ENCODE peak calls at places on chromosomes 12 and 14, in five cellular contexts. V, Z, K, E and G are unnamed samples.

GRCh38 chr14:49303952-49304516 is 282.1 kb downstream of the RPS29 start:
- DNase-seq in V (no peak), Z (no peak), K (peak; percentile 57), E (peak; percentile 21), G (no peak)

GRCh38 chr12:117063162-117063911 is 35.9 kb downstream of the TESC start:
- DNase-seq in V (no peak), Z (no peak), K (no peak), E (no peak), G (no peak)

GRCh38 chr12:47207005-47207717 is 127.4 kb upstream of the AMIGO2 start:
- DNase-seq in V (no peak), Z (no peak), K (no peak), E (no peak), G (no peak)

GRCh38 chr14:69259176-69259530 is 805 bp upstream of the GALNT16 start:
- DNase-seq in V (no peak), Z (no peak), K (no peak), E (no peak), G (no peak)

GRCh38 chr12:19130224-19131019 is 889 bp downstream of the PLEKHA5 start:
- DNase-seq in V (peak; percentile 34), Z (no peak), K (no peak), E (peak; percentile 28), G (no peak)

GRCh38 chr12:117594481-117594880 is 233.1 kb upstream of the NOS1 start:
- DNase-seq in V (no peak), Z (no peak), K (no peak), E (no peak), G (no peak)

GRCh38 chr12:31267966-31268365 is 58.0 kb downstream of the SINHCAF start:
- DNase-seq in V (no peak), Z (no peak), K (no peak), E (no peak), G (no peak)

GRCh38 chr12:123761841-123762714 is at the start of gene DNAH10:
- DNase-seq in V (no peak), Z (no peak), K (no peak), E (peak; percentile 15), G (peak; percentile 45)

GRCh38 chr12:102095677-102096263 is 24.1 kb downstream of the NUP37 start:
- DNase-seq in V (no peak), Z (no peak), K (peak; percentile 41), E (peak; percentile 72), G (peak; percentile 10)

GRCh38 chr12:81668475-81668874 is 90.7 kb downstream of the PPFIA2 start:
- DNase-seq in V (no peak), Z (no peak), K (peak; percentile 96), E (peak; percentile 91), G (no peak)

GRCh38 chr14:41817626-41818025 is 210.9 kb downstream of the LRFN5 start:
- DNase-seq in V (no peak), Z (no peak), K (peak; percentile 1), E (peak; percentile 76), G (no peak)

GRCh38 chr12:22993639-22994038 is 368.7 kb downstream of the ETNK1 start:
- DNase-seq in V (no peak), Z (no peak), K (no peak), E (no peak), G (no peak)

GRCh38 chr14:94051779-94052178 is 25.6 kb downstream of the OTUB2 start:
- DNase-seq in V (no peak), Z (no peak), K (no peak), E (no peak), G (no peak)

GRCh38 chr12:116759783-116760581 is 21.9 kb downstream of the RNFT2 start:
- DNase-seq in V (no peak), Z (no peak), K (no peak), E (peak; percentile 47), G (no peak)

GRCh38 chr12:112007945-112008344 is 5.0 kb downstream of the TMEM116 start:
- DNase-seq in V (no peak), Z (no peak), K (no peak), E (peak; percentile 33), G (no peak)

GRCh38 chr14:39680777-39681176 is 248.5 kb upstream of the FBXO33 start:
- DNase-seq in V (no peak), Z (no peak), K (no peak), E (no peak), G (no peak)

DNA sequence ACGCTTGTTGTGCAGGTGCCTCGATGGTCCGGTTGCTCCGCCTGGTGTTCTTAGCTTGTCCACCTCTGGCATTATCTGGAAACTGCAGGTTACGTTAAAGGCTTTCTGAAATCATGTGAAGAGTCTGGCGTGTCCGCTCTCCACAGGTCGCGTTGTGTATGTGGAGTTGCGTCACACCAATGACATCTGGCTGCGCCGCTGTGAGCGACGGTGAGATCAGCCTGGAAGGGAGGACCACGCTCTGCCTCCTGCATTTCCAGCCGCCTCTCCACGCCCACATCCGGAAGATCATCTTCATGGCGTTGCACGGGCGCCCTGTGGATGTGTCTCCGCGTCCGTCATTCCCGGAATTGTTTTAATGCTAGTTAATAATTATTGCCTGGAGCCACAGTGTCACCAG is 50.6 kb upstream of the GALNT9 start:
- DNase-seq in V (no peak), Z (no peak), K (no peak), E (no peak), G (no peak)
- H3K4me3 ChIP-seq in V (no peak overlapping the region), Z (no peak overlapping the region), K (no peak overlapping the region), E (no peak overlapping the region), G (no peak overlapping the region)

DNA sequence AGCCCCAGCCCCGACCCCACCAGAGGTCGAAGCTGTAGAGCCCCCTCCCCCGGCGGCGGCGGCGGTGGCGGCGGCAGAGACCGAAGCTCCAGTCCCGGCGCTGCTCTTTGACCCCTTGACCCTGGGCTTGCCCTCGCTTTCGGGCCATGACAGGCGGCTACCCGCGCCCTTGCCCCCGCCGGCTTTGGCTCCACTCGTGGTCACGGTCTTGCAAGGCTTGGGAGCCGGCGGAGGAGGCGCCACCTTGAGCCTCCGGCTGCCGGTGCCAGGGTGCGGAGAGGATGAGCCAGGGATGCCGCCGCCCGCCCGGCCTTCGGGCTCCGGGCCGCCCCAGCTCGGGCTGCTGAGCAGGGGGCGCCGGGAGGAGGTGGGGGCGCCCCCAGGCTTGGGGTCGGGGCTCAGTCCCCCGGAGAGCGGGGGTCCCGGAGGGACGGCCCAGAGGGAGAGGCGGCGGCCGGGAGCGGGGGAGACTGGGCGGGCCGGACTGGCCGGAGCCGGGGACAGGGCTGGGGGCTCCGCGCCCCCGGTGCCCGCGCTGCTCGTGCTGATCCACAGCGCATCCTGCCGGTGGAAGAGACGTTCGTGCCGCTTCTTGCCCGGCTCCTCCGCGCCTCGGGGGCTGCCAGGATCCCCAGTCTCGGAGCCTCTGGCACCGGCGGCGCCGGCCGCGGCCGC is 938 bp downstream of the AGAP2 start:
- DNase-seq in V (no peak), Z (no peak), K (no peak), E (no peak), G (peak; percentile 57)
- TF ChIP-seq CTCF in V (no peak), Z (no peak), K (peak; percentile 39), E (peak; percentile 44), G (peak; percentile 30)

DNA sequence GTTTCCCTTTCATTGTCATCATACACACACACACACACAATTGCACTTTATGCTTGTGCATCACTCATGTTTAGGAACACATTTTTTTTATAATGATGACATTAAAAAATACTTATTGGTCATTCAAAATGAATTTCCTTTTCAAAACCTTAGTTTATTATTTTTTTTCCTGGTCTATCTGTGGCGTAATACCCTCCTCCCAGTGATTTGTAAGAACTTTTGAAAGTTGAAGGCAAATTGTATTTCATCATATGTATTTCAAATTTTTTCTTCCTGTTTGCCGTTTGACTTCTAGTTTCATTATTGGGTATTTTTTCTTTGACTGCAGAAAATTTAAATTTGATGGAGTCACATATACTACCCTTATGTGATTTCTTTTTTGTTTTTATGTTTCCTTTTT is 2.5 kb upstream of the LRRK2 start:
- DNase-seq in V (no peak), Z (no peak), K (no peak), E (peak; percentile 47), G (peak; percentile 14)
- H3K4me3 ChIP-seq in V (no peak overlapping the region), Z (no peak overlapping the region), K (no peak overlapping the region), E (no peak overlapping the region), G (no peak overlapping the region)

DNA sequence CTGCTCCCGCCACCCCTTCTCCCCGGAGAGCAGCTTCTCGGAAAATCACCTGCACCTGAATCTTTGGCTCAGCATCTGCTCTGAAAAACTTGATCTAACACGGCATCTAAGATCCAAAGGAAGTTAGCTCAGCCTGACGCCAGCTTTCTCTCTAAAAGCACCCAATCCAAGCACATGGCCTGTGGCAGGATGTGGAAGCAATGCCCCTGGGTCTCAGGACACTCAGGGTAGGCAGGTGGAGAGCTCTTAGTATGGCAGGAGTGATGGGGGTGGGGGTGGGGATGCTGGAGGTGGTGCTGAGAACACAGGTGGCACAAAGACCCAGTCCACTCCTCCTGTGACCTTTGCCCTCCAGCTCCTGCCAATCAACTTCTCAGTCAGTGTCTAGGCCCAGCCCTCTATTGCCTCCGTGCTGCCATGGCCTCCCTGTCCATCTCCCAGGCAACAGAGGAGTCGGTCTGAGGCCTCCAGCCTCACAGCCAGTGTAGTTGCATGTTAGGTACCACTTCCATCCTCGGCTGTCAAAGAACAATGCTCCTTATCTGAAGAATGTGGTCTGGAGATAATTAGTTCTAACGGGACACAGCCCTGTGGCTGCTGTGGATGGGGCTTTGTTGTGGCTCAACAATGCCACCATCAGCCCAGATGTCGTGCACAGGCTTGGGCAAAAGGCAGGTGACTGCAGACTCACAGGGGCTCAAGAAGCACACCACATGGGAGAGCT is 180.0 kb upstream of the C14orf180 start:
- DNase-seq in V (no peak), Z (no peak), K (no peak), E (no peak), G (no peak)
- TF ChIP-seq CTCF in V (no peak), Z (no peak), K (no peak), E (no peak), G (no peak)

GRCh38 chr14:23307687-23308644 is 1.3 kb downstream of the BCL2L2 start:
- DNase-seq in V (no peak), Z (no peak), K (peak; percentile 9), E (no peak), G (no peak)
- H3K4me3 ChIP-seq in V (peak overlapping the region; percentile 72), Z (peak overlapping the region; percentile 91), K (peak overlapping the region; percentile 92), E (peak overlapping the region; percentile 96), G (peak overlapping the region; percentile 94)

GRCh38 chr12:105736498-105736897 is 402.3 kb downstream of the NUAK1 start:
- DNase-seq in V (no peak), Z (no peak), K (no peak), E (no peak), G (no peak)
- TF ChIP-seq CTCF in V (no peak), Z (no peak), K (no peak), E (no peak), G (no peak)

GRCh38 chr12:94263905-94264655 is 115.7 kb downstream of the PLXNC1 start:
- DNase-seq in V (no peak), Z (peak; percentile 45), K (peak; percentile 49), E (peak; percentile 84), G (no peak)
- H3K4me3 ChIP-seq in V (no peak overlapping the region), Z (no peak overlapping the region), K (no peak overlapping the region), E (no peak overlapping the region), G (no peak overlapping the region)